ENCODE peak calls at places on chromosomes 6 and 20, in ten cellular contexts. U is NCI-H2227 treated with DMSO at 0.1 percent for 48 hours; P is CD4-positive, alpha-beta T cell; H is stimulated activated effector memory CD8-positive, alpha-beta T cell treated with anti-CD3 and anti-CD28 coated beads, Interleukin-12 subunit alpha, Interleukin-12 subunit beta, amount 100 ng/mL, for 72 hours; T is T follicular helper cell; E is RKO; C is progenitor cell of endocrine pancreas; V is substantia nigra; R is foreskin fibroblast; B is activated CD8-positive, alpha-beta memory T cell treated with anti-CD3 and anti-CD28 coated beads, Interleukin-2, amount 50 U/mL, for 4 hours. L is an unnamed sample.

GRCh38 chr6:84074988-84075781 is 41.6 kb downstream of the MRAP2 start:
- DNase-seq in U (no peak), P (no peak), H (no peak), T (no peak), E (no peak), C (no peak), V (no peak), R (peak), B (no peak), L (peak)

GRCh38 chr20:24364464-24364863 is 105.0 kb upstream of the SYNDIG1 start:
- DNase-seq in U (no peak), P (no peak), H (no peak), T (no peak), E (no peak), C (no peak), V (no peak), R (no peak), B (no peak), L (no peak)

GRCh38 chr6:16766836-16767745 is 5.8 kb upstream of the ATXN1 start:
- DNase-seq in U (no peak), P (no peak), H (no peak), T (no peak), E (no peak), C (no peak), V (no peak), R (no peak), B (no peak), L (no peak)

GRCh38 chr6:159983641-159984080 is 14.8 kb downstream of the IGF2R start:
- DNase-seq in U (no peak), P (no peak), H (no peak), T (no peak), E (no peak), C (no peak), V (no peak), R (no peak), B (no peak), L (no peak)

GRCh38 chr20:32327087-32327681 is 30.9 kb upstream of the ASXL1 start:
- DNase-seq in U (no peak), P (no peak), H (no peak), T (no peak), E (no peak), C (no peak), V (no peak), R (peak), B (no peak), L (no peak)

GRCh38 chr20:25309395-25310267 is 61.7 kb downstream of the PYGB start:
- DNase-seq in U (peak), P (no peak), H (no peak), T (no peak), E (no peak), C (no peak), V (no peak), R (peak), B (no peak), L (peak)

GRCh38 chr20:48374986-48375715 is 452.6 kb downstream of the PREX1 start:
- DNase-seq in U (no peak), P (no peak), H (no peak), T (no peak), E (no peak), C (no peak), V (no peak), R (no peak), B (no peak), L (no peak)

GRCh38 chr6:68975064-68975463 is 340.0 kb downstream of the ADGRB3 start:
- DNase-seq in U (no peak), P (no peak), H (no peak), T (no peak), E (peak), C (no peak), V (peak), R (no peak), B (no peak), L (no peak)

GRCh38 chr6:46215777-46216176 is 45.0 kb upstream of the ENPP5 start:
- DNase-seq in U (no peak), P (no peak), H (no peak), T (no peak), E (no peak), C (no peak), V (no peak), R (no peak), B (no peak), L (no peak)

GRCh38 chr20:18972251-18972876 is 158.8 kb downstream of the SCP2D1 start:
- DNase-seq in U (no peak), P (no peak), H (peak), T (no peak), E (no peak), C (no peak), V (no peak), R (no peak), B (no peak), L (no peak)

GRCh38 chr6:56486681-56487080 is 156.0 kb downstream of the DST start:
- DNase-seq in U (no peak), P (no peak), H (no peak), T (no peak), E (no peak), C (no peak), V (no peak), R (peak), B (no peak), L (no peak)

GRCh38 chr6:84643778-84644177 is 120.6 kb downstream of the TBX18 start:
- DNase-seq in U (no peak), P (no peak), H (no peak), T (no peak), E (no peak), C (no peak), V (no peak), R (no peak), B (no peak), L (no peak)

GRCh38 chr20:63544958-63545516 is 2.5 kb downstream of the SRMS start:
- DNase-seq in U (no peak), P (no peak), H (no peak), T (no peak), E (no peak), C (no peak), V (no peak), R (no peak), B (no peak), L (peak)

GRCh38 chr6:123803862-123804681 is at the start of gene NKAIN2:
- DNase-seq in U (peak), P (no peak), H (no peak), T (no peak), E (no peak), C (peak), V (no peak), R (no peak), B (no peak), L (peak)

GRCh38 chr6:150492507-150492906 is 107.2 kb upstream of the PLEKHG1 start:
- DNase-seq in U (no peak), P (no peak), H (no peak), T (no peak), E (no peak), C (no peak), V (no peak), R (no peak), B (no peak), L (peak)

GRCh38 chr6:157610451-157610999 is 212.5 kb upstream of the SNX9 start:
- DNase-seq in U (no peak), P (no peak), H (no peak), T (no peak), E (no peak), C (no peak), V (no peak), R (no peak), B (no peak), L (no peak)

GRCh38 chr20:9590189-9590588 is 75.8 kb downstream of the LAMP5 start:
- DNase-seq in U (no peak), P (no peak), H (no peak), T (no peak), E (no peak), C (no peak), V (no peak), R (peak), B (no peak), L (no peak)

GRCh38 chr6:139439278-139439813 is 64.9 kb upstream of the CITED2 start:
- DNase-seq in U (no peak), P (no peak), H (no peak), T (no peak), E (peak), C (no peak), V (no peak), R (no peak), B (no peak), L (no peak)

GRCh38 chr20:61447950-61448349 is 195.9 kb downstream of the CDH4 start:
- DNase-seq in U (peak), P (no peak), H (no peak), T (no peak), E (no peak), C (no peak), V (no peak), R (no peak), B (no peak), L (no peak)

GRCh38 chr20:13822459-13822858 is 37.6 kb downstream of the NDUFAF5 start:
- DNase-seq in U (peak), P (no peak), H (no peak), T (no peak), E (no peak), C (no peak), V (no peak), R (no peak), B (no peak), L (no peak)

GRCh38 chr6:85670573-85670972 is 27.9 kb upstream of the SYNCRIP start:
- DNase-seq in U (no peak), P (no peak), H (no peak), T (no peak), E (no peak), C (no peak), V (no peak), R (peak), B (no peak), L (no peak)

GRCh38 chr6:38270367-38270766 is 369.4 kb downstream of the BTBD9 start:
- DNase-seq in U (no peak), P (no peak), H (no peak), T (no peak), E (no peak), C (no peak), V (no peak), R (no peak), B (no peak), L (no peak)

GRCh38 chr6:83359638-83360037 is 71.2 kb downstream of the ME1 start:
- DNase-seq in U (no peak), P (no peak), H (no peak), T (no peak), E (no peak), C (no peak), V (no peak), R (no peak), B (no peak), L (no peak)

GRCh38 chr6:30325873-30326445 is 768 bp upstream of the TRIM39 start:
- DNase-seq in U (peak), P (peak), H (peak), T (peak), E (peak), C (peak), V (no peak), R (no peak), B (peak), L (peak)

GRCh38 chr6:28567506-28567905 is 41.8 kb downstream of the GPX5 start:
- DNase-seq in U (no peak), P (no peak), H (no peak), T (no peak), E (no peak), C (no peak), V (no peak), R (no peak), B (no peak), L (no peak)

GRCh38 chr6:81865712-81866111 is 113.2 kb upstream of the TENT5A start:
- DNase-seq in U (no peak), P (no peak), H (no peak), T (no peak), E (no peak), C (no peak), V (no peak), R (peak), B (no peak), L (no peak)

GRCh38 chr6:36984581-36985383 is 1.2 kb downstream of the MTCH1 start:
- DNase-seq in U (peak), P (peak), H (peak), T (peak), E (peak), C (no peak), V (no peak), R (peak), B (peak), L (peak)

GRCh38 chr6:140178550-140179334 is 804.3 kb upstream of the CITED2 start:
- DNase-seq in U (no peak), P (no peak), H (no peak), T (no peak), E (peak), C (no peak), V (no peak), R (peak), B (no peak), L (no peak)

GRCh38 chr6:33622456-33623431 is 1.6 kb downstream of the ITPR3 start:
- DNase-seq in U (no peak), P (no peak), H (peak), T (no peak), E (peak), C (no peak), V (no peak), R (peak), B (no peak), L (no peak)

GRCh38 chr6:122365775-122366403 is 33.6 kb upstream of the HSF2 start:
- DNase-seq in U (no peak), P (no peak), H (no peak), T (no peak), E (no peak), C (no peak), V (no peak), R (no peak), B (no peak), L (no peak)

GRCh38 chr20:5544702-5545101 is 205.5 kb upstream of the SHLD1 start:
- DNase-seq in U (no peak), P (no peak), H (no peak), T (no peak), E (no peak), C (no peak), V (no peak), R (no peak), B (no peak), L (no peak)

GRCh38 chr20:2699775-2700413 is 7.3 kb downstream of the EBF4 start:
- DNase-seq in U (no peak), P (no peak), H (peak), T (no peak), E (no peak), C (no peak), V (no peak), R (no peak), B (no peak), L (no peak)

L was measured in SW480.